ENCODE peak calls at places on chromosomes 3 and 15, in ten cellular contexts. F is spleen, B is lower lobe of right lung, R is ovary, L is left ventricle myocardium inferior, P is right cardiac atrium, X is right atrium auricular region, M is fibroblast of lung, Z is mammary epithelial cell, W is PC-9. J is an unnamed sample. For H3K4me1, the result is how much of the 10 kb centered on the place peaks cover.

GRCh38 chr15:94359716-94360115 is 128.4 kb downstream of the MCTP2 start:
- DNase-seq in F (no peak), B (no peak), R (no peak), L (no peak), P (no peak), X (no peak), M (no peak), Z (no peak), W (no peak), J (no peak)

GRCh38 chr15:35603298-35603697 is 57.3 kb upstream of the DPH6 start:
- DNase-seq in F (no peak), B (no peak), R (no peak), L (no peak), P (no peak), X (no peak), M (peak), Z (peak), W (no peak), J (peak)

GRCh38 chr15:74725845-74726773 is 781 bp upstream of the CYP1A1 start:
- DNase-seq in F (peak), B (peak), R (peak), L (peak), P (peak), X (no peak), M (no peak), Z (peak), W (peak), J (no peak)

GRCh38 chr3:137121704-137122314 is 164.0 kb downstream of the IL20RB start:
- DNase-seq in F (no peak), B (no peak), R (no peak), L (no peak), P (no peak), X (no peak), M (peak), Z (peak), W (peak), J (no peak)

GRCh38 chr3:195385526-195385925 is 57.3 kb downstream of the ACAP2 start:
- DNase-seq in F (no peak), B (no peak), R (no peak), L (no peak), P (no peak), X (no peak), M (peak), Z (peak), W (peak), J (peak)

GRCh38 chr15:69164807-69165636 is 4.6 kb downstream of the GLCE start:
- DNase-seq in F (no peak), B (no peak), R (no peak), L (no peak), P (no peak), X (no peak), M (no peak), Z (no peak), W (no peak), J (peak)

GRCh38 chr3:187750041-187750512 is 4.8 kb upstream of the BCL6 start:
- DNase-seq in F (no peak), B (peak), R (peak), L (no peak), P (peak), X (no peak), M (peak), Z (peak), W (peak), J (no peak)

GRCh38 chr3:175386630-175387029 is 527.5 kb downstream of the NAALADL2 start:
- DNase-seq in F (no peak), B (no peak), R (no peak), L (no peak), P (no peak), X (no peak), M (peak), Z (peak), W (peak), J (peak)

GRCh38 chr3:62604746-62605351 is 231.5 kb upstream of the FEZF2 start:
- DNase-seq in F (no peak), B (no peak), R (no peak), L (no peak), P (no peak), X (no peak), M (no peak), Z (no peak), W (no peak), J (no peak)

GRCh38 chr15:33801954-33802353 is 166.3 kb upstream of the CHRM5 start:
- DNase-seq in F (no peak), B (no peak), R (no peak), L (no peak), P (no peak), X (no peak), M (no peak), Z (peak), W (no peak), J (no peak)

GRCh38 chr15:51931638-51932037 is 39.9 kb downstream of the LEO1 start:
- DNase-seq in F (no peak), B (no peak), R (no peak), L (no peak), P (no peak), X (peak), M (peak), Z (peak), W (no peak), J (peak)

GRCh38 chr3:122962149-122962548 is 65.4 kb downstream of the SEMA5B start:
- DNase-seq in F (peak), B (no peak), R (no peak), L (no peak), P (peak), X (no peak), M (no peak), Z (no peak), W (no peak), J (no peak)

GRCh38 chr15:90946941-90947576 is 7.6 kb upstream of the RCCD1 start:
- DNase-seq in F (no peak), B (no peak), R (no peak), L (no peak), P (no peak), X (no peak), M (no peak), Z (no peak), W (no peak), J (no peak)

GRCh38 chr3:139988472-139988871 is 53.5 kb downstream of the CLSTN2 start:
- DNase-seq in F (no peak), B (no peak), R (no peak), L (no peak), P (no peak), X (no peak), M (no peak), Z (no peak), W (no peak), J (no peak)

GRCh38 chr3:98433764-98434163 is 29.2 kb upstream of the OR5K1 start:
- DNase-seq in F (no peak), B (no peak), R (no peak), L (no peak), P (no peak), X (no peak), M (no peak), Z (no peak), W (no peak), J (no peak)

GRCh38 chr15:62625421-62626033 is 417.0 kb upstream of the TPM1 start:
- DNase-seq in F (no peak), B (no peak), R (peak), L (no peak), P (peak), X (no peak), M (peak), Z (no peak), W (no peak), J (no peak)

GRCh38 chr3:42067324-42067723 is 23.8 kb upstream of the TRAK1 start:
- DNase-seq in F (no peak), B (no peak), R (no peak), L (no peak), P (no peak), X (no peak), M (peak), Z (no peak), W (no peak), J (no peak)
- H3K27ac ChIP-seq in F (peak), B (peak), R (no peak), L (peak), P (peak), X (peak), M (peak), Z (peak), W (no peak), J (no peak)

GRCh38 chr3:171354706-171355582 is 105.3 kb downstream of the TNIK start:
- DNase-seq in F (no peak), B (no peak), R (no peak), L (no peak), P (no peak), X (no peak), M (peak), Z (peak), W (no peak), J (peak)
- H3K4me1 ChIP-seq in F (under half), B (under half), R (under half), L (under half), P (under half), X (under half), M (under half), Z (half or more), W (half or more), J (half or more)

DNA sequence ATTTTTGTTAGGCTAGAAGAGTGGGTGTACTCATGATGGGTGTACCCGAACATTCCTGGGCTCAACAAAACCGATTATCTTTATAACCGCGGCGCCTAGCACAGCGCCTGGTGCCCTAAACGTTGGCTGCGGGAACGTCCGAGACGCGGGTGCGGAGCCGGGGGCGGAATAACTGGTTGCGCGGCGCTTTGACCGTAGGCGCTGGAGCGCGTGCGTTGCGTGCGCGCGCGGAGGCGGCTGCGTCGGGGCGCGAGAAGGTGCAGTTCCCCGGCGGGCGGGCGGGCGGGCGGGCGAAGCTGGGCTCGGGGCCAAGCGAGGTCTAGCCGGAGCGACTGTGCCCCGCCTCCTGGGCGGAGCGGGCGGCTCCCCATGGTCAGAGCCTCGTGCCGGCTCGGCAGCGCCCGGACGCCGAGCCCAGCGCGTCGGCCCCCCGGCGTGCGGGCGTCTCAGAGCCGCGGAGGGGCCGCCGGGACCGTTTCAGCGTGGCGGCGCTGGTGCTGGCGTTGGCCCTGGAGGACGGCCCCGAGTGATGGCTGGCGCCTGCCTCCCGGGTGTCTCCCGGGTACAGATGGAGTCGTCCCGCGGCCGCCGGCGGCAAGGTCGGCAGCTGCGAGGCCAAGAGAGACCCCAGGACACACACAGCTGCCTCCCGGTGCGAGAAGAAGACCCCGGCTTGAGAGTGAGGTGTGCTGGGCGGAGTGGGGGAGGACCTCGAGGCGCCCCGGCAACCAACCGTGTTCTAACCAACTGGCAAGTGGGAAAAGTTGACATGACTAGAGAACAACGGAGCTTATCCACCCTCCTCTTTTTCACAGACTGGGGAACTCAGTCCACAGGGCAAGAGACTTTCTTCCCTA is at the start of gene PLAAT1:
- DNase-seq in F (peak), B (peak), R (peak), L (peak), P (peak), X (no peak), M (peak), Z (peak), W (no peak), J (no peak)
- H3K27ac ChIP-seq in F (no peak), B (no peak), R (no peak), L (peak), P (peak), X (peak), M (no peak), Z (no peak), W (no peak), J (no peak)

DNA sequence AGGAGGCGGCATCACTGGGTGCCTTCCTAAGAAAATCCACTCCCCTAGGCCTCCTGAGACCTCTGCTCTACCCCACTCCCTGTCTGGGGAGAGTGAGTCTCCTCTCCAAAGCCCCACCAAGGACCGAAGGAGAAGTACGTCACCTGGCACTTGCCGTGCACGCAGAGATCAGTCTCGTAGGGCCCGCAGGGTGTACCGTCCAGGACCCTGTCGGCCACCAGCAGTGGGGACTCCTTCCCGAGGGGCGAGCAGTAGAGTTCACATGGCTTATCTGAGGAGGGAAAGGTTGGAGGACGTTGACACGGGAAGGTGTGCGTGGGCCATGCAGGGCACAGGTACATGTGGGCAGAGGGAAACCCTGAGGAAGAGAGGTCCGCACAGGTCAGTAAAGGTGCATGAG is 232.9 kb downstream of the ADAMTS17 start:
- DNase-seq in F (peak), B (no peak), R (peak), L (no peak), P (no peak), X (peak), M (no peak), Z (no peak), W (no peak), J (no peak)
- H3K4me1 ChIP-seq in F (under half), B (under half), R (under half), L (under half), P (under half), X (under half), M (under half), Z (under half), W (under half), J (under half)

GRCh38 chr3:114455432-114455831 is 161.6 kb downstream of the TIGIT start:
- DNase-seq in F (no peak), B (no peak), R (no peak), L (no peak), P (no peak), X (no peak), M (no peak), Z (no peak), W (no peak), J (no peak)

GRCh38 chr3:114453296-114453888 is 159.6 kb downstream of the TIGIT start:
- DNase-seq in F (no peak), B (no peak), R (no peak), L (no peak), P (no peak), X (no peak), M (no peak), Z (no peak), W (no peak), J (no peak)

GRCh38 chr3:114460459-114460858 is 166.6 kb downstream of the TIGIT start:
- DNase-seq in F (no peak), B (no peak), R (no peak), L (no peak), P (no peak), X (no peak), M (no peak), Z (no peak), W (no peak), J (no peak)

GRCh38 chr3:114454592-114455251 is 160.9 kb downstream of the TIGIT start:
- DNase-seq in F (no peak), B (no peak), R (peak), L (no peak), P (peak), X (no peak), M (peak), Z (peak), W (no peak), J (no peak)

GRCh38 chr3:114456742-114457141 is 162.9 kb downstream of the TIGIT start:
- DNase-seq in F (no peak), B (no peak), R (no peak), L (no peak), P (no peak), X (no peak), M (no peak), Z (no peak), W (no peak), J (no peak)
- H3K27ac ChIP-seq in F (peak), B (no peak), R (no peak), L (no peak), P (no peak), X (no peak), M (no peak), Z (no peak), W (no peak), J (no peak)